ENCODE peak calls at places on chromosomes 7 and 10, in seven cellular contexts. F, P, X, B, G, W and O are unnamed samples.

GRCh38 chr7:45584261-45585210 is 10.4 kb downstream of the ADCY1 start:
- DNase-seq in F (no peak), P (no peak), X (no peak), B (no peak), G (no peak), W (no peak), O (no peak)

GRCh38 chr7:152383341-152384234 is 52.2 kb downstream of the KMT2C start:
- DNase-seq in F (peak), P (peak), X (no peak), B (peak), G (no peak), W (no peak), O (peak)

GRCh38 chr7:2838873-2839578 is 5.1 kb downstream of the GNA12 start:
- DNase-seq in F (no peak), P (no peak), X (no peak), B (no peak), G (no peak), W (no peak), O (no peak)

GRCh38 chr10:74150151-74151056 is at the start of gene AP3M1:
- DNase-seq in F (no peak), P (no peak), X (no peak), B (no peak), G (peak), W (peak), O (no peak)

GRCh38 chr7:51316666-51317581 is at the start of gene COBL:
- DNase-seq in F (no peak), P (no peak), X (no peak), B (no peak), G (no peak), W (peak), O (no peak)

GRCh38 chr7:66355762-66356161 is 150.6 kb downstream of the TPST1 start:
- DNase-seq in F (no peak), P (peak), X (no peak), B (no peak), G (no peak), W (no peak), O (no peak)

GRCh38 chr7:134355925-134356324 is 39.2 kb upstream of the SLC35B4 start:
- DNase-seq in F (no peak), P (no peak), X (peak), B (peak), G (no peak), W (no peak), O (no peak)

GRCh38 chr7:33130184-33130583 is 820 bp downstream of the BBS9 start:
- DNase-seq in F (no peak), P (peak), X (no peak), B (peak), G (no peak), W (no peak), O (no peak)

GRCh38 chr10:110006358-110007170 is 1.2 kb upstream of the ADD3 start:
- DNase-seq in F (peak), P (peak), X (peak), B (peak), G (no peak), W (peak), O (no peak)

GRCh38 chr7:520503-521161 is 986 bp upstream of the PDGFA start:
- DNase-seq in F (no peak), P (no peak), X (no peak), B (peak), G (no peak), W (no peak), O (no peak)

GRCh38 chr10:33509231-33509871 is 174.9 kb upstream of the NRP1 start:
- DNase-seq in F (peak), P (peak), X (peak), B (peak), G (no peak), W (peak), O (peak)

GRCh38 chr7:155173905-155174304 is 103.8 kb downstream of the HTR5A start:
- DNase-seq in F (no peak), P (no peak), X (no peak), B (no peak), G (no peak), W (no peak), O (no peak)

GRCh38 chr7:36084485-36085091 is 68.5 kb upstream of the EEPD1 start:
- DNase-seq in F (no peak), P (peak), X (peak), B (no peak), G (no peak), W (peak), O (peak)

GRCh38 chr7:7857143-7857583 is 111.4 kb upstream of the GLCCI1 start:
- DNase-seq in F (no peak), P (no peak), X (no peak), B (no peak), G (no peak), W (no peak), O (no peak)

GRCh38 chr10:30502266-30503058 is 68.5 kb downstream of the MAP3K8 start:
- DNase-seq in F (no peak), P (peak), X (no peak), B (no peak), G (peak), W (no peak), O (no peak)

GRCh38 chr10:75406158-75407065 is 4.8 kb upstream of the ZNF503 start:
- DNase-seq in F (no peak), P (no peak), X (no peak), B (no peak), G (no peak), W (no peak), O (no peak)

GRCh38 chr10:73561192-73561591 is 29.9 kb downstream of the USP54 start:
- DNase-seq in F (no peak), P (no peak), X (no peak), B (no peak), G (no peak), W (no peak), O (no peak)

GRCh38 chr7:23696916-23697441 is 13.0 kb upstream of the STK31 start:
- DNase-seq in F (peak), P (peak), X (peak), B (peak), G (peak), W (peak), O (no peak)

GRCh38 chr10:129970404-129971364 is 6.6 kb upstream of the EBF3 start:
- DNase-seq in F (no peak), P (no peak), X (no peak), B (no peak), G (no peak), W (peak), O (no peak)

GRCh38 chr10:128629111-128630096 is 503.2 kb upstream of the MKI67 start:
- DNase-seq in F (peak), P (no peak), X (peak), B (no peak), G (no peak), W (peak), O (peak)

GRCh38 chr7:69651101-69651590 is 52.9 kb downstream of the AUTS2 start:
- DNase-seq in F (no peak), P (no peak), X (no peak), B (no peak), G (no peak), W (no peak), O (no peak)

GRCh38 chr10:69101451-69102095 is 13.7 kb downstream of the SRGN start:
- DNase-seq in F (no peak), P (peak), X (no peak), B (peak), G (no peak), W (no peak), O (no peak)

GRCh38 chr10:62728479-62728878 is 76.0 kb upstream of the ADO start:
- DNase-seq in F (no peak), P (no peak), X (no peak), B (no peak), G (no peak), W (no peak), O (no peak)

GRCh38 chr7:140079121-140079536 is 16.4 kb upstream of the PARP12 start:
- DNase-seq in F (no peak), P (peak), X (peak), B (peak), G (no peak), W (peak), O (peak)

GRCh38 chr10:42690449-42691360 is 52.3 kb upstream of the ZNF33B start:
- DNase-seq in F (no peak), P (no peak), X (peak), B (no peak), G (no peak), W (no peak), O (no peak)

GRCh38 chr7:43791-44540 is 148.4 kb upstream of the FAM20C start:
- DNase-seq in F (no peak), P (no peak), X (no peak), B (no peak), G (no peak), W (no peak), O (no peak)